ENCODE peak calls at places on chromosome 9, in seven cellular contexts. P is Right ventricle myocardium superior, Y is transverse colon, F is astrocyte of the spinal cord, V is adipocyte, J is NCI-H2081, D is IMR-90. E is an unnamed sample.

GRCh38 chr9:92971121-92971520 is 23.8 kb downstream of the FGD3 start:
- DNase-seq in J (no peak), V (no peak), P (no peak), F (no peak), D (no peak), Y (no peak), E (no peak)

GRCh38 chr9:132798817-132799790 is 79.0 kb downstream of the AK8 start:
- DNase-seq in D (no peak), J (peak; percentile 20), V (no peak), F (no peak), P (no peak), Y (peak; percentile 71), E (no peak)

GRCh38 chr9:87676976-87677775 is 48.7 kb upstream of the CTSL start:
- DNase-seq in V (peak; percentile 35), F (no peak), P (peak; percentile 63), Y (no peak), D (peak; percentile 4), J (no peak), E (no peak)

GRCh38 chr9:3828495-3828894 is 302.7 kb upstream of the RFX3 start:
- DNase-seq in V (peak; percentile 69), F (peak; percentile 46), J (no peak), P (no peak), D (peak; percentile 67), Y (no peak), E (peak; percentile 25)

GRCh38 chr9:99722852-99723251 is 98.8 kb upstream of the NR4A3 start:
- DNase-seq in V (no peak), Y (no peak), F (no peak), D (no peak), P (no peak), J (no peak), E (no peak)

GRCh38 chr9:95587071-95587964 is 70.5 kb upstream of the PTCH1 start:
- DNase-seq in P (no peak), Y (no peak), F (no peak), V (no peak), D (no peak), J (no peak), E (no peak)

GRCh38 chr9:35552837-35553236 is 52.2 kb upstream of the TESK1 start:
- DNase-seq in J (no peak), V (peak; percentile 35), F (peak; percentile 41), D (peak; percentile 55), Y (no peak), P (no peak), E (no peak)

GRCh38 chr9:129310666-129311350 is 132.7 kb upstream of the IER5L start:
- DNase-seq in P (no peak), D (peak; percentile 44), F (no peak), J (no peak), Y (no peak), V (no peak), E (no peak)

GRCh38 chr9:20524776-20525175 is 97.5 kb downstream of the MLLT3 start:
- DNase-seq in F (no peak), P (no peak), V (no peak), J (no peak), Y (peak; percentile 22), D (no peak), E (no peak)